ENCODE peak calls at places on chromosomes 16 and 17, in seven cellular contexts. I is K562, R is astrocyte, D is H9, B is prostate gland, W is lower lobe of right lung, S is stomach. K is an unnamed sample.
A peak's percentile ranks its signal among the peaks of the same experiment; 100 is the strongest.

GRCh38 chr16:2686912-2687507 is 4.7 kb downstream of the KCTD5 start:
- DNase-seq in I (peak; percentile 40), R (no peak), D (no peak), B (no peak), W (peak; percentile 79), S (peak; percentile 45), K (no peak)

GRCh38 chr16:17296412-17296811 is 174.3 kb downstream of the XYLT1 start:
- DNase-seq in I (no peak), R (no peak), D (no peak), B (no peak), W (no peak), S (no peak), K (no peak)

GRCh38 chr17:47603830-47604229 is 45.9 kb upstream of the KPNB1 start:
- DNase-seq in I (no peak), R (no peak), D (no peak), B (no peak), W (no peak), S (no peak), K (peak; percentile 17)

GRCh38 chr16:89393731-89394406 is 96.5 kb downstream of the ANKRD11 start:
- DNase-seq in I (no peak), R (no peak), D (no peak), B (no peak), W (peak; percentile 71), S (peak; percentile 68), K (no peak)

GRCh38 chr17:1623057-1623456 is 5.6 kb downstream of the SLC43A2 start:
- DNase-seq in I (no peak), R (no peak), D (no peak), B (no peak), W (no peak), S (no peak), K (no peak)

GRCh38 chr16:56341656-56342397 is 83.5 kb downstream of the AMFR start:
- DNase-seq in I (no peak), R (no peak), D (no peak), B (no peak), W (no peak), S (no peak), K (no peak)

GRCh38 chr16:88945473-88945872 is 31.5 kb downstream of the CBFA2T3 start:
- DNase-seq in I (no peak), R (no peak), D (no peak), B (no peak), W (no peak), S (no peak), K (no peak)

GRCh38 chr16:11472410-11472809 is 114.3 kb downstream of the LITAF start:
- DNase-seq in I (no peak), R (no peak), D (no peak), B (no peak), W (no peak), S (no peak), K (no peak)

GRCh38 chr16:50154369-50154947 is 1.4 kb downstream of the TENT4B start:
- DNase-seq in I (peak; percentile 27), R (no peak), D (no peak), B (no peak), W (no peak), S (no peak), K (no peak)

GRCh38 chr16:75027520-75028300 is 28.9 kb downstream of the ZNRF1 start:
- DNase-seq in I (no peak), R (peak; percentile 38), D (no peak), B (no peak), W (no peak), S (no peak), K (no peak)

GRCh38 chr17:20174588-20175265 is 165.6 kb downstream of the SPECC1 start:
- DNase-seq in I (peak; percentile 25), R (peak; percentile 82), D (no peak), B (no peak), W (no peak), S (peak; percentile 39), K (no peak)

GRCh38 chr17:2975469-2975958 is 87.9 kb downstream of the OR1D5 start:
- DNase-seq in I (peak; percentile 12), R (peak; percentile 12), D (peak; percentile 27), B (peak; percentile 61), W (no peak), S (peak; percentile 56), K (no peak)

GRCh38 chr16:84569382-84569987 is 48.4 kb downstream of the COTL1 start:
- DNase-seq in I (no peak), R (no peak), D (no peak), B (no peak), W (no peak), S (peak; percentile 57), K (no peak)

GRCh38 chr16:87127061-87127765 is 190.0 kb downstream of the C16orf95 start:
- DNase-seq in I (no peak), R (peak; percentile 59), D (no peak), B (no peak), W (no peak), S (no peak), K (no peak)

GRCh38 chr17:7851438-7852261 is 3.2 kb upstream of the TMEM88 start:
- DNase-seq in I (peak; percentile 55), R (peak; percentile 51), D (peak; percentile 98), B (peak; percentile 90), W (peak; percentile 94), S (peak; percentile 94), K (peak; percentile 97)

GRCh38 chr16:80300876-80301275 is 239.9 kb upstream of the DYNLRB2 start:
- DNase-seq in I (no peak), R (peak; percentile 83), D (no peak), B (no peak), W (no peak), S (no peak), K (no peak)

GRCh38 chr16:88777801-88778415 is 7.1 kb downstream of the PIEZO1 start:
- DNase-seq in I (no peak), R (no peak), D (no peak), B (no peak), W (no peak), S (no peak), K (no peak)

GRCh38 chr16:51487880-51488279 is 336.8 kb upstream of the SALL1 start:
- DNase-seq in I (no peak), R (no peak), D (no peak), B (no peak), W (no peak), S (no peak), K (no peak)

GRCh38 chr17:42311240-42312034 is 23.1 kb downstream of the STAT5A start:
- DNase-seq in I (peak; percentile 84), R (peak; percentile 59), D (peak; percentile 72), B (peak; percentile 65), W (peak; percentile 93), S (peak; percentile 57), K (peak; percentile 74)

GRCh38 chr17:77497578-77497934 is 356.8 kb downstream of the SEC14L1 start:
- DNase-seq in I (no peak), R (no peak), D (no peak), B (no peak), W (no peak), S (no peak), K (no peak)

GRCh38 chr16:25109643-25110042 is 1.9 kb upstream of the LCMT1 start:
- DNase-seq in I (peak; percentile 27), R (peak; percentile 90), D (no peak), B (no peak), W (no peak), S (no peak), K (no peak)

GRCh38 chr16:9526791-9527190 is 435.3 kb downstream of the HAPSTR1 start:
- DNase-seq in I (no peak), R (no peak), D (peak; percentile 38), B (no peak), W (no peak), S (no peak), K (no peak)

GRCh38 chr16:24850289-24850931 is 4.6 kb downstream of the SLC5A11 start:
- DNase-seq in I (no peak), R (peak; percentile 73), D (no peak), B (no peak), W (no peak), S (no peak), K (no peak)

GRCh38 chr17:73420897-73421296 is 109.1 kb upstream of the CDC42EP4 start:
- DNase-seq in I (peak; percentile 42), R (peak; percentile 12), D (peak; percentile 73), B (no peak), W (peak; percentile 11), S (no peak), K (no peak)

GRCh38 chr16:57209780-57210179 is 23.7 kb downstream of the RSPRY1 start:
- DNase-seq in I (no peak), R (no peak), D (no peak), B (no peak), W (no peak), S (no peak), K (no peak)

GRCh38 chr17:34445145-34445544 is 82.1 kb upstream of the CCL1 start:
- DNase-seq in I (no peak), R (no peak), D (no peak), B (no peak), W (no peak), S (no peak), K (no peak)

GRCh38 chr17:4304417-4305027 is 40.7 kb upstream of the ANKFY1 start:
- DNase-seq in I (peak; percentile 55), R (no peak), D (no peak), B (peak; percentile 39), W (no peak), S (peak; percentile 43), K (peak; percentile 58)

GRCh38 chr17:75289122-75289831 is at the start of gene SLC25A19:
- DNase-seq in I (peak; percentile 99), R (peak; percentile 98), D (peak; percentile 100), B (peak; percentile 98), W (peak; percentile 99), S (peak; percentile 99), K (peak; percentile 96)
- TF ChIP-seq CTCF in I (peak; percentile 96), R (no peak), D (peak; percentile 59), B (peak; percentile 13), W (peak; percentile 11), S (no peak), K (no peak)

GRCh38 chr17:44314524-44314868 is 6.1 kb downstream of the RUNDC3A start:
- DNase-seq in I (peak; percentile 6), R (no peak), D (peak; percentile 29), B (no peak), W (no peak), S (no peak), K (no peak)
- TF ChIP-seq CTCF in I (no peak), R (no peak), D (no peak), B (no peak), W (no peak), S (no peak), K (no peak)

GRCh38 chr17:13337864-13338371 is 263.8 kb downstream of the HS3ST3A1 start:
- DNase-seq in I (peak; percentile 46), R (peak; percentile 67), D (no peak), B (peak; percentile 6), W (no peak), S (no peak), K (peak; percentile 24)
- TF ChIP-seq CTCF in I (peak; percentile 50), R (peak; percentile 88), D (peak; percentile 85), B (peak; percentile 65), W (peak; percentile 78), S (peak; percentile 38), K (peak; percentile 81)

GRCh38 chr17:50184057-50184456 is 17.4 kb downstream of the COL1A1 start:
- DNase-seq in I (no peak), R (no peak), D (no peak), B (no peak), W (no peak), S (no peak), K (peak; percentile 32)
- TF ChIP-seq CTCF in I (no peak), R (no peak), D (peak; percentile 38), B (no peak), W (no peak), S (no peak), K (no peak)